ENCODE peak calls at places on chromosome 9, in seven cellular contexts. One of them, this sample, is unnamed.

GRCh38 chr9:21119093-21119770 is 22.4 kb downstream of the IFNW1 start:
- DNase-seq in hepatocyte: no peak
- DNase-seq in uterus: no peak
- DNase-seq in dorsolateral prefrontal cortex: no peak
- DNase-seq in PC-3: no peak
- DNase-seq in lung: no peak
- DNase-seq in ovary: no peak
- DNase-seq in this sample: no peak

GRCh38 chr9:119998614-119999013 is 581.4 kb downstream of the CDK5RAP2 start:
- DNase-seq in hepatocyte: no peak
- DNase-seq in uterus: no peak
- DNase-seq in dorsolateral prefrontal cortex: no peak
- DNase-seq in PC-3: no peak
- DNase-seq in lung: no peak
- DNase-seq in ovary: no peak
- DNase-seq in this sample: no peak

GRCh38 chr9:76374702-76375543 is 19.3 kb downstream of the RFK start:
- DNase-seq in hepatocyte: peak
- DNase-seq in uterus: peak
- DNase-seq in dorsolateral prefrontal cortex: no peak
- DNase-seq in PC-3: peak
- DNase-seq in lung: peak
- DNase-seq in ovary: peak
- DNase-seq in this sample: peak

GRCh38 chr9:127783111-127783621 is 2.7 kb upstream of the CDK9 start:
- DNase-seq in hepatocyte: no peak
- DNase-seq in uterus: no peak
- DNase-seq in dorsolateral prefrontal cortex: no peak
- DNase-seq in PC-3: no peak
- DNase-seq in lung: peak
- DNase-seq in ovary: no peak
- DNase-seq in this sample: no peak

GRCh38 chr9:69299316-69299715 is 25.7 kb upstream of the ENTREP1 start:
- DNase-seq in hepatocyte: no peak
- DNase-seq in uterus: no peak
- DNase-seq in dorsolateral prefrontal cortex: no peak
- DNase-seq in PC-3: no peak
- DNase-seq in lung: no peak
- DNase-seq in ovary: no peak
- DNase-seq in this sample: no peak

GRCh38 chr9:130204981-130205380 is 32.8 kb downstream of the NCS1 start:
- DNase-seq in hepatocyte: no peak
- DNase-seq in uterus: no peak
- DNase-seq in dorsolateral prefrontal cortex: no peak
- DNase-seq in PC-3: no peak
- DNase-seq in lung: no peak
- DNase-seq in ovary: no peak
- DNase-seq in this sample: no peak

GRCh38 chr9:133268335-133269056 is 6.5 kb downstream of the ABO start:
- DNase-seq in hepatocyte: no peak
- DNase-seq in uterus: no peak
- DNase-seq in dorsolateral prefrontal cortex: no peak
- DNase-seq in PC-3: no peak
- DNase-seq in lung: no peak
- DNase-seq in ovary: no peak
- DNase-seq in this sample: no peak

GRCh38 chr9:137482094-137482781 is 23.1 kb upstream of the NSMF start:
- DNase-seq in hepatocyte: peak
- DNase-seq in uterus: peak
- DNase-seq in dorsolateral prefrontal cortex: no peak
- DNase-seq in PC-3: peak
- DNase-seq in lung: no peak
- DNase-seq in ovary: peak
- DNase-seq in this sample: peak

GRCh38 chr9:135037521-135038250 is 49.8 kb upstream of the OLFM1 start:
- DNase-seq in hepatocyte: no peak
- DNase-seq in uterus: peak
- DNase-seq in dorsolateral prefrontal cortex: no peak
- DNase-seq in PC-3: no peak
- DNase-seq in lung: no peak
- DNase-seq in ovary: no peak
- DNase-seq in this sample: no peak

GRCh38 chr9:89923961-89924504 is 319.2 kb downstream of the GADD45G start:
- DNase-seq in hepatocyte: peak
- DNase-seq in uterus: no peak
- DNase-seq in dorsolateral prefrontal cortex: no peak
- DNase-seq in PC-3: peak
- DNase-seq in lung: no peak
- DNase-seq in ovary: peak
- DNase-seq in this sample: no peak

GRCh38 chr9:111599092-111599947 is at the start of gene PTGR1:
- DNase-seq in hepatocyte: peak
- DNase-seq in uterus: peak
- DNase-seq in dorsolateral prefrontal cortex: peak
- DNase-seq in PC-3: peak
- DNase-seq in lung: peak
- DNase-seq in ovary: peak
- DNase-seq in this sample: no peak

GRCh38 chr9:136421791-136422190 is 11.3 kb downstream of the PMPCA start:
- DNase-seq in hepatocyte: no peak
- DNase-seq in uterus: no peak
- DNase-seq in dorsolateral prefrontal cortex: no peak
- DNase-seq in PC-3: no peak
- DNase-seq in lung: no peak
- DNase-seq in ovary: no peak
- DNase-seq in this sample: no peak

GRCh38 chr9:98967257-98967656 is 23.6 kb downstream of the COL15A1 start:
- DNase-seq in hepatocyte: no peak
- DNase-seq in uterus: no peak
- DNase-seq in dorsolateral prefrontal cortex: no peak
- DNase-seq in PC-3: no peak
- DNase-seq in lung: no peak
- DNase-seq in ovary: no peak
- DNase-seq in this sample: no peak

GRCh38 chr9:20754556-20754955 is 70.5 kb downstream of the FOCAD start:
- DNase-seq in hepatocyte: no peak
- DNase-seq in uterus: no peak
- DNase-seq in dorsolateral prefrontal cortex: no peak
- DNase-seq in PC-3: peak
- DNase-seq in lung: no peak
- DNase-seq in ovary: no peak
- DNase-seq in this sample: no peak

GRCh38 chr9:35869621-35870216 is 482 bp downstream of the OR13J1 start:
- DNase-seq in hepatocyte: no peak
- DNase-seq in uterus: no peak
- DNase-seq in dorsolateral prefrontal cortex: no peak
- DNase-seq in PC-3: no peak
- DNase-seq in lung: peak
- DNase-seq in ovary: no peak
- DNase-seq in this sample: no peak

GRCh38 chr9:95084254-95084934 is 233.1 kb downstream of the FANCC start:
- DNase-seq in hepatocyte: no peak
- DNase-seq in uterus: no peak
- DNase-seq in dorsolateral prefrontal cortex: no peak
- DNase-seq in PC-3: no peak
- DNase-seq in lung: no peak
- DNase-seq in ovary: no peak
- DNase-seq in this sample: no peak

GRCh38 chr9:109817146-109817845 is 37.3 kb downstream of the PALM2AKAP2 start:
- DNase-seq in hepatocyte: no peak
- DNase-seq in uterus: no peak
- DNase-seq in dorsolateral prefrontal cortex: no peak
- DNase-seq in PC-3: peak
- DNase-seq in lung: no peak
- DNase-seq in ovary: no peak
- DNase-seq in this sample: no peak
- H3K27ac ChIP-seq in hepatocyte: peak
- H3K27ac ChIP-seq in uterus: peak
- H3K27ac ChIP-seq in dorsolateral prefrontal cortex: peak
- H3K27ac ChIP-seq in PC-3: peak
- H3K27ac ChIP-seq in lung: peak
- H3K27ac ChIP-seq in ovary: no peak
- H3K27ac ChIP-seq in this sample: peak

GRCh38 chr9:123867034-123867433 is 62.9 kb downstream of the DENND1A start:
- DNase-seq in hepatocyte: no peak
- DNase-seq in uterus: no peak
- DNase-seq in dorsolateral prefrontal cortex: no peak
- DNase-seq in PC-3: no peak
- DNase-seq in lung: no peak
- DNase-seq in ovary: no peak
- DNase-seq in this sample: no peak
- H3K27ac ChIP-seq in hepatocyte: no peak
- H3K27ac ChIP-seq in uterus: no peak
- H3K27ac ChIP-seq in dorsolateral prefrontal cortex: peak
- H3K27ac ChIP-seq in PC-3: no peak
- H3K27ac ChIP-seq in lung: no peak
- H3K27ac ChIP-seq in ovary: no peak
- H3K27ac ChIP-seq in this sample: no peak

GRCh38 chr9:3963266-3964019 is 336.4 kb downstream of the GLIS3 start:
- DNase-seq in hepatocyte: peak
- DNase-seq in uterus: peak
- DNase-seq in dorsolateral prefrontal cortex: no peak
- DNase-seq in PC-3: peak
- DNase-seq in lung: no peak
- DNase-seq in ovary: peak
- DNase-seq in this sample: no peak
- H3K27ac ChIP-seq in hepatocyte: peak
- H3K27ac ChIP-seq in uterus: peak
- H3K27ac ChIP-seq in dorsolateral prefrontal cortex: no peak
- H3K27ac ChIP-seq in PC-3: peak
- H3K27ac ChIP-seq in lung: no peak
- H3K27ac ChIP-seq in ovary: no peak
- H3K27ac ChIP-seq in this sample: no peak

GRCh38 chr9:91117474-91117891 is 244.2 kb downstream of the AUH start:
- DNase-seq in hepatocyte: no peak
- DNase-seq in uterus: no peak
- DNase-seq in dorsolateral prefrontal cortex: no peak
- DNase-seq in PC-3: no peak
- DNase-seq in lung: no peak
- DNase-seq in ovary: peak
- DNase-seq in this sample: no peak
- H3K27ac ChIP-seq in hepatocyte: peak
- H3K27ac ChIP-seq in uterus: peak
- H3K27ac ChIP-seq in dorsolateral prefrontal cortex: no peak
- H3K27ac ChIP-seq in PC-3: no peak
- H3K27ac ChIP-seq in lung: peak
- H3K27ac ChIP-seq in ovary: peak
- H3K27ac ChIP-seq in this sample: no peak

GRCh38 chr9:97919217-97919813 is 3.0 kb downstream of the TRMO start:
- DNase-seq in hepatocyte: no peak
- DNase-seq in uterus: no peak
- DNase-seq in dorsolateral prefrontal cortex: no peak
- DNase-seq in PC-3: no peak
- DNase-seq in lung: no peak
- DNase-seq in ovary: no peak
- DNase-seq in this sample: no peak

GRCh38 chr9:97923529-97924108 is 1.3 kb upstream of the TRMO start:
- DNase-seq in hepatocyte: peak
- DNase-seq in uterus: peak
- DNase-seq in dorsolateral prefrontal cortex: peak
- DNase-seq in PC-3: peak
- DNase-seq in lung: peak
- DNase-seq in ovary: peak
- DNase-seq in this sample: peak

GRCh38 chr9:97921959-97922905 is at the start of gene TRMO:
- DNase-seq in hepatocyte: peak
- DNase-seq in uterus: peak
- DNase-seq in dorsolateral prefrontal cortex: peak
- DNase-seq in PC-3: peak
- DNase-seq in lung: peak
- DNase-seq in ovary: peak
- DNase-seq in this sample: peak

GRCh38 chr9:97924386-97924785 is 2.1 kb upstream of the TRMO start:
- DNase-seq in hepatocyte: no peak
- DNase-seq in uterus: no peak
- DNase-seq in dorsolateral prefrontal cortex: no peak
- DNase-seq in PC-3: no peak
- DNase-seq in lung: no peak
- DNase-seq in ovary: no peak
- DNase-seq in this sample: no peak

GRCh38 chr9:97918641-97919040 is 3.7 kb downstream of the TRMO start:
- DNase-seq in hepatocyte: no peak
- DNase-seq in uterus: no peak
- DNase-seq in dorsolateral prefrontal cortex: no peak
- DNase-seq in PC-3: no peak
- DNase-seq in lung: no peak
- DNase-seq in ovary: no peak
- DNase-seq in this sample: no peak
- H3K27ac ChIP-seq in hepatocyte: no peak
- H3K27ac ChIP-seq in uterus: no peak
- H3K27ac ChIP-seq in dorsolateral prefrontal cortex: no peak
- H3K27ac ChIP-seq in PC-3: no peak
- H3K27ac ChIP-seq in lung: no peak
- H3K27ac ChIP-seq in ovary: no peak
- H3K27ac ChIP-seq in this sample: peak

GRCh38 chr9:8961186-8961666 is 1161.6 kb upstream of the DMAC1 start:
- DNase-seq in hepatocyte: peak
- DNase-seq in uterus: peak
- DNase-seq in dorsolateral prefrontal cortex: no peak
- DNase-seq in PC-3: no peak
- DNase-seq in lung: peak
- DNase-seq in ovary: peak
- DNase-seq in this sample: no peak
- H3K27ac ChIP-seq in hepatocyte: no peak
- H3K27ac ChIP-seq in uterus: no peak
- H3K27ac ChIP-seq in dorsolateral prefrontal cortex: no peak
- H3K27ac ChIP-seq in PC-3: no peak
- H3K27ac ChIP-seq in lung: peak
- H3K27ac ChIP-seq in ovary: peak
- H3K27ac ChIP-seq in this sample: no peak

GRCh38 chr9:117403848-117404247 is 11.0 kb downstream of the ASTN2 start:
- DNase-seq in hepatocyte: no peak
- DNase-seq in uterus: no peak
- DNase-seq in dorsolateral prefrontal cortex: no peak
- DNase-seq in PC-3: no peak
- DNase-seq in lung: no peak
- DNase-seq in ovary: no peak
- DNase-seq in this sample: no peak
- H3K27ac ChIP-seq in hepatocyte: no peak
- H3K27ac ChIP-seq in uterus: no peak
- H3K27ac ChIP-seq in dorsolateral prefrontal cortex: peak
- H3K27ac ChIP-seq in PC-3: no peak
- H3K27ac ChIP-seq in lung: no peak
- H3K27ac ChIP-seq in ovary: no peak
- H3K27ac ChIP-seq in this sample: no peak

DNA sequence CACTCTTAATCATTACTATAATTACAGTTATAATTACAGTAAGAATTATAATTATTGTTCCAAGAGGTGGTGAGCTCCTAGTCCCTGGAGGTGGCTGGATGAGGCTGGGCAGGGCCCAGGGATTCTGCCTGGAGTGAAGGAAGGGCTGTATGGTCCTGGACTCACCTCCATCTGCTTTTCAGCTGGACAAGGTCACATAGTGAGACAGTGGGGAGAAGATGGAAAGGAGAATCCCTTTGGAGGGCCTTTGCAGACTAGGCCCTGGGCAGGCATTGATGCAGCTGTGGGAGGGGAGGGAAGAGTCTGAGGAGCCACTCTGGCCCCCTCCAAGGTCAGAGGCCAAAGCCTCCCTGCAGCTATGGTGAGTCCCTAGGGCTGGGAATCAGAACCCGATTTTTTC is 125.4 kb downstream of the RGS3 start:
- DNase-seq in hepatocyte: no peak
- DNase-seq in uterus: no peak
- DNase-seq in dorsolateral prefrontal cortex: no peak
- DNase-seq in PC-3: no peak
- DNase-seq in lung: no peak
- DNase-seq in ovary: no peak
- DNase-seq in this sample: no peak
- H3K27ac ChIP-seq in hepatocyte: no peak
- H3K27ac ChIP-seq in uterus: peak
- H3K27ac ChIP-seq in dorsolateral prefrontal cortex: no peak
- H3K27ac ChIP-seq in PC-3: no peak
- H3K27ac ChIP-seq in lung: peak
- H3K27ac ChIP-seq in ovary: no peak
- H3K27ac ChIP-seq in this sample: no peak

This sample was measured in epithelial cell of prostate.